ENCODE peak calls at places on chromosome 14, in five cellular contexts. N is cardiac muscle cell, P is HCT116, C is astrocyte, U is dorsolateral prefrontal cortex. T is an unnamed sample.

GRCh38 chr14:31950760-31951637 is 126.1 kb upstream of the ARHGAP5 start:
- DNase-seq in N (peak), P (no peak), C (peak), U (no peak), T (no peak)

GRCh38 chr14:97453991-97454390 is 656.8 kb downstream of the VRK1 start:
- DNase-seq in N (no peak), P (no peak), C (no peak), U (no peak), T (no peak)

GRCh38 chr14:98858561-98858960 is 413.4 kb downstream of the BCL11B start:
- DNase-seq in N (no peak), P (no peak), C (no peak), U (no peak), T (no peak)

GRCh38 chr14:65880507-65880906 is 468.0 kb downstream of the FUT8 start:
- DNase-seq in N (peak), P (no peak), C (no peak), U (no peak), T (no peak)

GRCh38 chr14:68757618-68758081 is 35.2 kb downstream of the ZFP36L1 start:
- DNase-seq in N (no peak), P (no peak), C (no peak), U (peak), T (no peak)

GRCh38 chr14:61925043-61925442 is 162.8 kb downstream of the SNAPC1 start:
- DNase-seq in N (peak), P (peak), C (peak), U (no peak), T (peak)

GRCh38 chr14:104393199-104393897 is 186.2 kb upstream of the C14orf180 start:
- DNase-seq in N (no peak), P (no peak), C (no peak), U (peak), T (no peak)

GRCh38 chr14:56359245-56359644 is 220.4 kb upstream of the TMEM260 start:
- DNase-seq in N (peak), P (no peak), C (no peak), U (no peak), T (no peak)

GRCh38 chr14:70315942-70316341 is 43.5 kb downstream of the COX16 start:
- DNase-seq in N (no peak), P (no peak), C (no peak), U (no peak), T (no peak)

GRCh38 chr14:64878775-64879634 is 702 bp downstream of the SPTB start:
- DNase-seq in N (no peak), P (no peak), C (no peak), U (no peak), T (no peak)

GRCh38 chr14:104238424-104239184 is 100.2 kb downstream of the KIF26A start:
- DNase-seq in N (no peak), P (no peak), C (no peak), U (no peak), T (no peak)

GRCh38 chr14:39592390-39592789 is 160.2 kb upstream of the FBXO33 start:
- DNase-seq in N (no peak), P (no peak), C (no peak), U (no peak), T (no peak)

GRCh38 chr14:93984987-93985410 is 8.6 kb upstream of the ASB2 start:
- DNase-seq in N (peak), P (peak), C (peak), U (peak), T (peak)

GRCh38 chr14:80606347-80606772 is 335.2 kb downstream of the CEP128 start:
- DNase-seq in N (peak), P (no peak), C (no peak), U (no peak), T (no peak)

GRCh38 chr14:83909507-83909906 is 1620.4 kb upstream of the FLRT2 start:
- DNase-seq in N (peak), P (no peak), C (no peak), U (no peak), T (no peak)

GRCh38 chr14:37864128-37864527 is 268.7 kb downstream of the TTC6 start:
- DNase-seq in N (no peak), P (no peak), C (no peak), U (no peak), T (no peak)

GRCh38 chr14:94636744-94637412 is 24.7 kb downstream of the SERPINA3 start:
- DNase-seq in N (peak), P (peak), C (no peak), U (no peak), T (no peak)

GRCh38 chr14:104386281-104386841 is 193.2 kb upstream of the C14orf180 start:
- DNase-seq in N (no peak), P (no peak), C (no peak), U (peak), T (no peak)

GRCh38 chr14:102050625-102051024 is 36.2 kb downstream of the HSP90AA1 start:
- DNase-seq in N (no peak), P (no peak), C (peak), U (no peak), T (no peak)

GRCh38 chr14:34797747-34798583 is 77.2 kb downstream of the BAZ1A start:
- DNase-seq in N (no peak), P (no peak), C (no peak), U (no peak), T (no peak)

GRCh38 chr14:85417396-85417795 is 112.5 kb upstream of the FLRT2 start:
- DNase-seq in N (no peak), P (no peak), C (no peak), U (no peak), T (no peak)

GRCh38 chr14:48936352-48936751 is 649.8 kb downstream of the RPS29 start:
- DNase-seq in N (peak), P (no peak), C (peak), U (peak), T (no peak)

GRCh38 chr14:60648934-60649814 is at the start of gene SIX1:
- DNase-seq in N (peak), P (peak), C (peak), U (no peak), T (no peak)

GRCh38 chr14:66403183-66403582 is 83.0 kb upstream of the CCDC196 start:
- DNase-seq in N (peak), P (no peak), C (peak), U (no peak), T (no peak)

GRCh38 chr14:28157887-28158791 is 608.4 kb upstream of the FOXG1 start:
- DNase-seq in N (no peak), P (no peak), C (no peak), U (no peak), T (no peak)

GRCh38 chr14:55889124-55889523 is 229.1 kb upstream of the PELI2 start:
- DNase-seq in N (no peak), P (no peak), C (no peak), U (no peak), T (no peak)

GRCh38 chr14:91511014-91511466 is 930 bp upstream of the PPP4R3A start:
- DNase-seq in N (no peak), P (peak), C (peak), U (no peak), T (no peak)

GRCh38 chr14:72790887-72791566 is 102.9 kb downstream of the DPF3 start:
- DNase-seq in N (no peak), P (no peak), C (no peak), U (peak), T (no peak)

GRCh38 chr14:93970967-93971634 is 5.3 kb downstream of the ASB2 start:
- DNase-seq in N (no peak), P (no peak), C (no peak), U (no peak), T (no peak)

GRCh38 chr14:85531594-85532391 is 1.8 kb downstream of the FLRT2 start:
- DNase-seq in N (peak), P (no peak), C (peak), U (peak), T (no peak)

GRCh38 chr14:53144244-53144643 is 8.9 kb downstream of the DDHD1 start:
- DNase-seq in N (no peak), P (no peak), C (no peak), U (no peak), T (no peak)

GRCh38 chr14:93319958-93320357 is 12.9 kb downstream of the BTBD7 start:
- DNase-seq in N (no peak), P (no peak), C (no peak), U (no peak), T (no peak)

GRCh38 chr14:94394594-94395305 is 6.3 kb upstream of the SERPINA1 start:
- DNase-seq in N (peak), P (no peak), C (peak), U (no peak), T (peak)

GRCh38 chr14:90510208-90510607 is 113.4 kb downstream of the CALM1 start:
- DNase-seq in N (no peak), P (no peak), C (no peak), U (no peak), T (no peak)
- H3K27ac ChIP-seq in N (no peak), P (no peak), C (no peak), U (no peak), T (no peak)

GRCh38 chr14:30204431-30204830 is 276.8 kb upstream of the PRKD1 start:
- DNase-seq in N (no peak), P (no peak), C (no peak), U (no peak), T (no peak)
- H3K27ac ChIP-seq in N (no peak), P (no peak), C (no peak), U (no peak), T (no peak)

DNA sequence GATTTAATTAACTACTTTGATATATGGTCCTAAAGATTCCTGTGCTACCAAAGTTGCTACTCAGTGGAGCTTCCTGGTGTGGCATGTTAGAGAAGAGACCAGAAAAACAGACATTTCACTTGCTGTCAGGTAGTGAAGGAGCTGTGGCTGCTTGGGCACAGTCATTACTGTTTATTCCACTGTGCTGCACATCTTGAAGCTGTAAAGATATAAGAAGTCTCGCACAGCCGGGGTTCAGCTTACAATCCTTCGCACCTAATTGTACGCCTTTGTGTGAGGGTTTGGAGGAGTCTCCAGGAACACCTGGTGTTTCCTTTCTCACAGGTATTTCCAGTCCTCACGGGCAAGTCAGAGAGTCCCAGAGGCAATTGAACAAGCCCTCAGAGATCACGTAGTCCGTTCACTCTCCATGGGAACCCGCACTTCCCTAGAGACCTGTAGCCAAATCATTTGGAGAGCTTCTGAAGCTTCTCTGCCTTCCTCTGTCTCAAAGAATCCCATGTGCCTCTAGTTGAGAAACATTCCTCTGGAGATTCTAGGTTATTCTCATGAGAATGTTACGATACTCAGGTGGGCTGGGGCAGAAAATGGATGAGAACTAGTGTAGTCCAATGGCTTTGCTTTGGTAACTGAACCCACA is 4.1 kb downstream of the EVL start:
- DNase-seq in N (no peak), P (no peak), C (no peak), U (no peak), T (no peak)
- H3K27ac ChIP-seq in N (no peak), P (no peak), C (no peak), U (no peak), T (no peak)

GRCh38 chr14:63682727-63683593 is 41.3 kb upstream of the WDR89 start:
- DNase-seq in N (no peak), P (no peak), C (no peak), U (no peak), T (no peak)
- H3K27ac ChIP-seq in N (no peak), P (no peak), C (no peak), U (no peak), T (no peak)

DNA sequence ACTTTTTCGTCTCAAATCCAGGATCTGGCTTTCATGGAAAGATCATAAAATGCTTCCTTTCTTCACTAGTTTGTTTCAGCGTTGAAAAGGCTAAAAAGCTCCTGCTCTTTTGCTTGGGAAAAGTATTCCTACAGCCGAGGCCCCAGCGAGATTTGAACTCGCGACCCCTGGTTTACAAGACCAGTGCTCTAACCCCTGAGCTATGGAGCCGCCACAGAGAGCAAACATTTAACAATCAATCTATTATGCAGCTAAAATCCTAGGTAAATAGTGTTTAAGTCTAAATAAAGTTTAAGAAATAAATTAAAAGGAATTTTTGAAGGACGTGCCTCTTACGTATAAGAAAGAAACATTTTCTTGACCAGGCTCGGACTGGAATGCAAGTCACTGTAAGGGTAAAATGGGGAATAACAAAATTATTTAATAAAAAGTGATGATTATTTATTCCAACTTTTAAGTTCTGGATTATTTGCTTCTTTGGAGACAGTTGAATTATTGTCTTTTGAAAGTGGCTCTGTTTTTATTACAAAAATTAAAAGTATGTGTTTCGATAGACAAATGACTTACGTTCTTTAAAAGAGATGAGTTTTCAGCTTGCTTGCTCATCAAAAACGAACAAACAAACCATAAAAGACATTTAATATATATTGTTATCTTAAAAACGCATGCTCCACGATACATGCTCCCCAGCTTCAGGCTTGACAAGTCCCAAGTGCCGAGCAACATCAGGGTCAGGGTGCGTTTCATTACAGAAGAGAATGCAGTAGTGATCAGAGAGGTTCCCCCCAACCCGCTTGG is 10.3 kb downstream of the OR6S1 start:
- DNase-seq in N (peak), P (no peak), C (no peak), U (no peak), T (peak)
- H3K27ac ChIP-seq in N (no peak), P (no peak), C (no peak), U (no peak), T (no peak)

GRCh38 chr14:23122086-23122485 is 3.0 kb upstream of the CEBPE start:
- DNase-seq in N (no peak), P (no peak), C (no peak), U (no peak), T (no peak)
- H3K27ac ChIP-seq in N (no peak), P (no peak), C (no peak), U (no peak), T (no peak)

GRCh38 chr14:58465425-58465824 is 37.9 kb downstream of the KIAA0586 start:
- DNase-seq in N (peak), P (no peak), C (peak), U (no peak), T (no peak)
- H3K27ac ChIP-seq in N (no peak), P (no peak), C (no peak), U (no peak), T (no peak)

DNA sequence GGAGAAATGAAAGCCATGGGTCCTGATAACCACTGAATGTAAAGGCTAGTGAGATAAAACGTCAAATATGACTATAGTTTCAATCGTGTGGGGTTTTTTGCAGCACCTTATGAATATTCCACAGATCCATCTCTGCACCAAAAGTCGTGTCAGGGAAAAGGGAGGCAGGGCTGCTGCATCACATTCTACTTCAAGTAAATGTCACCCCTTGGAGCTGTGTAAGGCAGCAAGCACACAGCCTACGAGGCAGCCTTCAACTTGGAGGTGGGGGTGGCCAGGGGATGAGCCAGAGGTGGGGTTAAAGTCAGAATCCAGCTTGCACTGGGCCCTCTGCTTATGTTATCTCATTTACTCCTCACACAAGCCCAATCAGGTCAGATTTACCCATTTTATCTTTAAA is 90.4 kb downstream of the ARMH4 start:
- DNase-seq in N (no peak), P (no peak), C (no peak), U (no peak), T (no peak)
- H3K27ac ChIP-seq in N (no peak), P (no peak), C (no peak), U (no peak), T (no peak)

GRCh38 chr14:75267141-75267601 is 11.5 kb upstream of the FOS start:
- DNase-seq in N (peak), P (no peak), C (peak), U (no peak), T (no peak)
- H3K27ac ChIP-seq in N (peak), P (no peak), C (peak), U (peak), T (no peak)

DNA sequence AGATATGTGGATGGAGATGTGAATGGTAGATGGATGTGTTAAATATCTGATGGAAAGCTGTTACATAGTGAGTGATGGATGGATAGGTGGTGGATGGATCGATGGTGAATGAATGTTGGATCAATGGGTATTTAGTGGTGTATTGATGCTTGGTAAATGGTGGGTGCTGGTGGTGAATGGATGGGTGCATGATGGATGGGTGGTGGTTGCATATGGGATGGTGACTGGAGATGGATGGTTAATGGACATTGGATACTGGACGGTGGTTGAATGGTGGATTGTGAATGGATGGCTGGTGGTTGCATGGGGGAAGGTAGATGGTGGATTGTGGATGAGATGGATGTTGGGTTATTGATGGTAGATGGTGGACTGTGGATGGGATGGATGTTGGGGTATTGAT is 2.1 kb upstream of the LBHD2 start:
- DNase-seq in N (no peak), P (no peak), C (no peak), U (no peak), T (no peak)
- H3K27ac ChIP-seq in N (no peak), P (no peak), C (no peak), U (no peak), T (no peak)

T was measured in substantia nigra.